ENCODE peak calls at places on chromosomes 13 and 19, in five cellular contexts. Z is GM23338, Q is HCT116, F is astrocyte, D is IMR-90. E is an unnamed sample.

GRCh38 chr13:54241719-54242118 is 1213.1 kb downstream of the OLFM4 start:
- DNase-seq in Z (no peak), Q (no peak), F (no peak), D (no peak), E (peak)

GRCh38 chr19:16143399-16144215 is at the start of gene HSH2D:
- DNase-seq in Q (peak), F (no peak), Z (peak), D (no peak), E (peak)

GRCh38 chr19:40411125-40411842 is 1.9 kb downstream of the PRX start:
- DNase-seq in Z (no peak), Q (no peak), D (no peak), F (no peak), E (no peak)

GRCh38 chr19:5451494-5451893 is 3.7 kb upstream of the ZNRF4 start:
- DNase-seq in Z (no peak), D (no peak), F (no peak), Q (no peak), E (no peak)

GRCh38 chr19:43812689-43813088 is 10.4 kb upstream of the LYPD5 start:
- DNase-seq in D (no peak), Z (no peak), F (no peak), Q (no peak), E (no peak)

GRCh38 chr13:27012482-27013197 is 159.0 kb downstream of the USP12 start:
- DNase-seq in Q (no peak), D (peak), F (peak), Z (no peak), E (peak)

GRCh38 chr13:27200413-27201066 is 28.9 kb upstream of the USP12 start:
- DNase-seq in F (peak), D (no peak), Q (no peak), Z (no peak), E (no peak)

GRCh38 chr13:109727251-109727650 is 59.1 kb downstream of the IRS2 start:
- DNase-seq in D (no peak), Z (no peak), Q (no peak), F (no peak), E (no peak)

GRCh38 chr13:46386996-46387851 is at the start of gene RUBCNL:
- DNase-seq in Z (peak), Q (peak), D (no peak), F (no peak), E (peak)

GRCh38 chr13:33167521-33167920 is 118.0 kb downstream of the STARD13 start:
- DNase-seq in Q (no peak), D (no peak), Z (no peak), F (no peak), E (no peak)

GRCh38 chr13:33676700-33677048 is 141.3 kb upstream of the RFC3 start:
- DNase-seq in F (peak), Q (no peak), Z (peak), D (peak), E (no peak)

GRCh38 chr13:44249439-44249838 is 124.2 kb upstream of the SERP2 start:
- DNase-seq in D (peak), Z (no peak), Q (no peak), F (peak), E (no peak)

GRCh38 chr19:46606681-46607440 is 5.7 kb downstream of the CALM3 start:
- DNase-seq in Z (no peak), F (no peak), D (no peak), Q (no peak), E (no peak)

GRCh38 chr19:49489601-49490167 is 2.3 kb downstream of the RPL13A start:
- DNase-seq in F (no peak), D (no peak), Z (no peak), Q (no peak), E (no peak)

GRCh38 chr13:34620073-34620858 is 321.8 kb upstream of the NBEA start:
- DNase-seq in Z (no peak), Q (no peak), D (no peak), F (no peak), E (no peak)

GRCh38 chr13:88958821-88959220 is 1287.7 kb downstream of the SLITRK5 start:
- DNase-seq in F (no peak), D (no peak), Q (no peak), Z (no peak), E (no peak)

GRCh38 chr19:35773020-35773809 is 2.1 kb upstream of the ARHGAP33 start:
- DNase-seq in D (peak), Z (no peak), F (peak), Q (no peak), E (peak)

GRCh38 chr13:88288326-88288725 is 617.2 kb downstream of the SLITRK5 start:
- DNase-seq in F (no peak), Z (no peak), D (no peak), Q (no peak), E (no peak)

GRCh38 chr13:100808330-100808729 is 133.7 kb upstream of the TMTC4 start:
- DNase-seq in Q (no peak), F (no peak), D (no peak), Z (no peak), E (no peak)
- H3K4me2 ChIP-seq in Q (no peak), F (no peak), D (no peak), Z (no peak), E (no peak)

GRCh38 chr13:98828614-98829013 is 76.1 kb upstream of the SLC15A1 start:
- DNase-seq in F (no peak), Z (no peak), D (no peak), Q (no peak), E (no peak)

GRCh38 chr13:98827449-98827848 is 75.0 kb upstream of the SLC15A1 start:
- DNase-seq in D (no peak), Z (peak), F (no peak), Q (no peak), E (no peak)

GRCh38 chr13:98825659-98826058 is 73.2 kb upstream of the SLC15A1 start:
- DNase-seq in D (no peak), Q (no peak), Z (no peak), F (no peak), E (no peak)

GRCh38 chr13:98824376-98825160 is 72.1 kb upstream of the SLC15A1 start:
- DNase-seq in Z (no peak), Q (no peak), D (peak), F (no peak), E (no peak)

DNA sequence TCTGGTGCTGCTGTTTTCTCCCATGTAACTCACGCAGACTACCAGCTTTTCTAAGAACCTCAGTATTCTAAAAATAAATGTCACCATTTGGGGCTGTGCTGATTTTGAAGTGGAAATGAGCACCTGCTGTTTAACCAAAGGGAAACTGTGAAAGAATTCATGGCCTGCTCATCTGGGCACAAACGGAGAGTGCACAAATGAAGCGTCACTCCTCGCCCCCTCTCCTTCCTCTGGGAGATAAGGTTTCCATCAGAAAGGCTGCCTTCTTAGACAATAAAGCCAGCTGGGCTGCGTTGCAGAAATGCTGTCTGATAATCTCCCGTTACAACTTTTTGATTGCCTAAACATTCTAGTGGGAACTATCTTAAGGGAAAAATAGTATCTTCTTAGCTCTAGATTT is 73.7 kb upstream of the SLC15A1 start:
- DNase-seq in F (no peak), Q (no peak), Z (no peak), D (peak), E (no peak)
- H3K4me2 ChIP-seq in F (no peak), Q (no peak), Z (peak), D (no peak), E (no peak)

GRCh38 chr13:39415403-39415802 is 187.6 kb downstream of the LHFPL6 start:
- DNase-seq in Q (peak), D (peak), Z (peak), F (no peak), E (no peak)

GRCh38 chr13:39418424-39418823 is 184.6 kb downstream of the LHFPL6 start:
- DNase-seq in Z (no peak), Q (no peak), F (no peak), D (no peak), E (no peak)

GRCh38 chr13:39419068-39419467 is 183.9 kb downstream of the LHFPL6 start:
- DNase-seq in D (no peak), Z (no peak), Q (no peak), F (no peak), E (no peak)

GRCh38 chr13:39417643-39418042 is 185.3 kb downstream of the LHFPL6 start:
- DNase-seq in F (peak), Z (peak), D (peak), Q (no peak), E (peak)

DNA sequence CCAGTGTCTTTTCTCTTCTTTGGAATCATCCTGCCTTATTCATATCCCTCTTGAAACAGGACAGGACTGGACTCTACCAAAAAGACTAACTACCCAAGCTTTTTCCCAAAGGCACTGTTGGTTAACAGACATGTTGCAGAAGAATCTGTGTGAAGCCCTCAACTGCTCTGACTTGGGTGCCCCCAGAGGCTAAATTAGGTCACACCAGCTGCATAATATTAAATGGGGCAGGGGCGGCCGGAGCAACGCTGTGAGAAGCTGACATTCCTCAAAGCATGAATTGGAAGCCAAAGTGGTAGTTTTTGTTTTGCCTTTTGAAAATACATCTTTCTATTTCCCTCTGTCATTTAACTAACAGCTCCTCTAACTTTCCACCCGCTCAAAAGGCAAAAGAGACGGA is 185.9 kb downstream of the LHFPL6 start:
- DNase-seq in Z (peak), F (no peak), D (no peak), Q (no peak), E (no peak)
- H3K4me2 ChIP-seq in Z (peak), F (peak), D (peak), Q (no peak), E (no peak)

DNA sequence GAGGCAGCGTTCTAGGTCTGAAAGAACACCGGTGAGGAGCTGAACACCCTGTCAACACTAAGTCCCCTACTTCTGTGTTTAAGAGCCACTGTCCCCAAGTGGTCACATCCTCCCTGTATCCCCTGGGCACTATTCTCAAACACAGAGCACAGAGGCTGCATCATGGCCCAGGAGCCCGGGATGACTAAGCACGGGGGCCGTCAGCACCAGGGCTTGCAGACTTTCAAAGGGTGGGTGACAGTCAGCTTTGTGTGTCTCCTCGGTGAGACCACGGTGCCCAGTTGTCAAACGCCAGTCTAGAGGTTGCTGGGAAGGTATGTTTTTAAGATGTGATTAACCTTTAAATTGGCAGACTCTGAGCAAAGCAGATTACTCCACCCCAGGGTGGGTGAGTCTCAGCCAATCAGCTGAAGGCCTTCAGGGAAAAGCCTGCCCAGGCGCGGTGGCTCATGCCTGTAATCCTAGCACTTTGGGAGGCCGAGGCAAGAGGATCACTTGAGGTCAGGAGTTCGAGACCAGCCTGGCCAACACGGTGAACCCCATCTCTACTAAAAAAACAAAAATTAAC is 8.0 kb downstream of the MAP2K2 start:
- DNase-seq in D (no peak), Q (no peak), F (no peak), Z (no peak), E (no peak)
- H3K4me2 ChIP-seq in D (no peak), Q (no peak), F (no peak), Z (no peak), E (no peak)

GRCh38 chr13:113402471-113403254 is 38.7 kb upstream of the GRTP1 start:
- DNase-seq in F (no peak), Z (no peak), Q (no peak), D (no peak), E (no peak)

GRCh38 chr13:113404723-113405471 is 41.0 kb upstream of the GRTP1 start:
- DNase-seq in Z (no peak), D (no peak), Q (no peak), F (no peak), E (no peak)

GRCh38 chr13:113403255-113404104 is 39.5 kb upstream of the GRTP1 start:
- DNase-seq in D (no peak), Z (no peak), Q (no peak), F (no peak), E (no peak)

GRCh38 chr13:113405481-113406300 is 41.8 kb upstream of the GRTP1 start:
- DNase-seq in Q (no peak), Z (no peak), D (no peak), F (no peak), E (no peak)

DNA sequence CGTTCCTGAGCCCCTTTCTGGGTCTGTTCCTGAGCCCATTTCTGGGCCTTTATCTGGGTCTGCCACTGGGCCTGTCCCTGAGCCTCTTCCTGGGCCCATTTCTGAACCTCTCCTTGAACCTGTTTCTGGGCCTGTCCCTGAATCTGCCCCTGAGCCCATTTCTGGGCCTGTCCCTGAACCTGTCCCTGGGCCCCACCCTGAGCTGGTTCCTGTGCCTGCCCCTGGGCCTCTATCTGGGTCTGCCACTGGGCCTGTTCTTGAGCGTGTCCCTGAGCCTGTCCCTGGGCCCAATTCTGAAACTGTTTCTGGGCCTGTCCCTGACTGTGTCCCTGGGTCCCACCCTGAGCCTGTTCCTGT is 40.4 kb upstream of the GRTP1 start:
- DNase-seq in Q (no peak), Z (no peak), F (no peak), D (no peak), E (no peak)
- H3K4me2 ChIP-seq in Q (no peak), Z (no peak), F (no peak), D (no peak), E (no peak)

GRCh38 chr19:1074512-1075283 is 7.7 kb downstream of the ARHGAP45 start:
- DNase-seq in Q (no peak), F (no peak), D (no peak), Z (no peak), E (peak)

GRCh38 chr19:1073956-1074511 is 7.1 kb downstream of the ARHGAP45 start:
- DNase-seq in F (no peak), Q (no peak), Z (no peak), D (no peak), E (no peak)

GRCh38 chr19:1073063-1073955 is 6.3 kb downstream of the ARHGAP45 start:
- DNase-seq in Q (no peak), Z (no peak), D (no peak), F (no peak), E (no peak)

GRCh38 chr19:1076951-1077350 is 10.0 kb downstream of the ARHGAP45 start:
- DNase-seq in F (no peak), D (no peak), Z (no peak), Q (no peak), E (no peak)

GRCh38 chr19:1076046-1076386 is 9.0 kb downstream of the ARHGAP45 start:
- DNase-seq in Q (no peak), D (no peak), Z (no peak), F (no peak), E (no peak)
- H3K4me2 ChIP-seq in Q (no peak), D (no peak), Z (no peak), F (no peak), E (no peak)

GRCh38 chr13:106352850-106353249 is 182.6 kb downstream of the EFNB2 start:
- DNase-seq in D (peak), Z (no peak), F (no peak), Q (no peak), E (no peak)

GRCh38 chr13:106350208-106350607 is 185.3 kb downstream of the EFNB2 start:
- DNase-seq in F (no peak), D (no peak), Q (peak), Z (peak), E (no peak)

GRCh38 chr13:106348032-106348431 is 187.4 kb downstream of the EFNB2 start:
- DNase-seq in Z (peak), F (peak), D (peak), Q (peak), E (peak)

GRCh38 chr13:106344318-106344717 is 191.1 kb downstream of the EFNB2 start:
- DNase-seq in Q (no peak), F (no peak), D (no peak), Z (no peak), E (no peak)

DNA sequence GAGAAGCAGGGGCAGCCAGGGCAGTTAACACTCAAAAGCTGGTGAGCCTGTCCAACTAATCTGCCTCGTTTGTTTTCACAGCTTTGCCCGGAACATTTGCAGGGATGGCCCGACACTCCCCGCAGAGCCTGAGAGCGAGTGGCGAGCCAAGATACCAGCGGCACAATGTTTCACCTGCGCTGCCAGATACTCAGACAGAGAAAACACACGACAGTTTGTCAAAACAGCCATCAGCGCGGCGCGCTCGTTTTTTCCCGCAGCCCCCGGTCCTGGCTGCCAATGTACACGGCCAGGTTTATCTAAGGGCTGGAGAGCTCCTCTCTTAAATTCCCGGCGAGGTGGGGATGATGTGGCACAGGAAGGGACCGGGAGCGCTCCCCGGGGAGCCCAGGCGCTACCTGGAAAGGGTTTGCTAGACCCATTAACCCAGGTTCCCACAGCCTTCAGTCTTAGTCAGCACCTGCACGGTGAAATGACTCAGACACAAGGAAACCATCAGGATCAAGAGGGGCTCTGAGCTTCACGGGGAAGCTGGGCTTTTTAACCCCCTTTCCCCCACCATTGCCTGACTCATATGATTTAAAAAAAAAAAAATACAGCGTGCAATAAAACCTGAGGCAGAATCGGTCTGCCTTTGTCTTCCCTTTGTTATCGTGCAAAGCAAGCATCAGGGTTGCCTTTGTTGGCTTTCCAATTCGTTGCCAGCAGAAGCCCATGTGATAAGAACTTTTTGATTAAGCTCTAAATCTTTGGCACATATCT is 186.2 kb downstream of the EFNB2 start:
- DNase-seq in Z (peak), F (peak), D (peak), Q (peak), E (peak)
- H3K4me2 ChIP-seq in Z (peak), F (peak), D (peak), Q (peak), E (peak)

DNA sequence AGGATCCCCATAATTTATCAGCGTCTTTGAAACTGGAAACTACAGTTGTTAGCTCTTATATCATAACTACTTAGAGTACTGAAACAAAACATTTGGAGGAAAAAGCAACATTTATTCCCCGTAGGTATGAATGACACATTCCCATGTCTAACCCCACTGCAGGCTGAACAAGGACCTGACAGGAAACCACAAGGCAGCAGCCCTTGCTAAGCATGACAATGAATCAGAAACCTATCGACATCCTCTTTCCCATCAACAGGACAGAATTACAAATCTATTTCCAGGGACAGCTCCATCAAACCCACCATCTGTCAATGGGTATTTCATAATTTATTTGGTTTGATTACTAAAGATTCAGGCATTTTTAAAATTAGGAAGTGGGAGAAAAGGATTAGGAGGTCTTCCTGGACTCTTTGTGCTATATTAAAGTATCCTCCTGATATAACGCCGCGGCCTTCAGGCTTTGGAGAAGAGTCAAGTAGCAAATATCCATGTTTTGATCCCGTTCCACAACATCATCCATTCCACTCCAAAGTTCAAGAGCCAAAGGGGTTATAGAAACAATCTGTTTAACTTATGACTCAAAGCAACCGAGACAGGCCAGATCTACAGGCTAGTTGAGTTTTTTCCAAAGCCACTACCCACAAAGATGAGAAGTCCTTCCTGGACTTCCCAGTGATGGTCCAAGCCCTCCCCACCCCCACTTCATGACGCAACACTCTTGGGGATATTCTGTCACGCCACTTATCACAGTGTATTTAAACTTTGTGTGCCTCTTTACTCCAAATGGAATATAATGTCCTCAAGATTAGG is 51.2 kb downstream of the FAM216B start:
- DNase-seq in Q (no peak), D (peak), F (peak), Z (no peak), E (peak)
- H3K4me2 ChIP-seq in Q (no peak), D (peak), F (peak), Z (no peak), E (peak)

E was measured in PC-9.